ENCODE peak calls at places on chromosomes 4 and X, in five cellular contexts. U is vagina, W is K562, Z is breast epithelium, X is upper lobe of left lung. F is an unnamed sample.

GRCh38 chr4:38056024-38056685 is 96.0 kb downstream of the PTTG2 start:
- DNase-seq in U (no peak), X (no peak), W (no peak), Z (no peak), F (no peak)

GRCh38 chr4:188976644-188977115 is 837.4 kb downstream of the TRIML1 start:
- DNase-seq in W (no peak), Z (no peak), X (no peak), U (no peak), F (no peak)

GRCh38 chr4:147174561-147174960 is 228.9 kb upstream of the TTC29 start:
- DNase-seq in U (no peak), Z (no peak), W (no peak), X (no peak), F (no peak)

GRCh38 chr4:83261307-83261706 is 23.3 kb downstream of the COQ2 start:
- DNase-seq in U (no peak), W (no peak), X (no peak), Z (no peak), F (no peak)

GRCh38 chr4:150366487-150366999 is 215.4 kb upstream of the MAB21L2 start:
- DNase-seq in X (no peak), W (no peak), Z (no peak), U (no peak), F (no peak)

GRCh38 chr4:70556856-70557255 is 35.2 kb upstream of the AMBN start:
- DNase-seq in U (no peak), W (no peak), Z (no peak), X (no peak), F (no peak)

GRCh38 chr4:109559625-109559982 is 442 bp upstream of the MCUB start:
- DNase-seq in U (no peak), W (no peak), Z (no peak), X (no peak), F (peak)

GRCh38 chr4:138037716-138038115 is 204.4 kb downstream of the SLC7A11 start:
- DNase-seq in Z (no peak), U (no peak), X (no peak), W (no peak), F (no peak)

GRCh38 chrX:40153335-40154221 is 55.8 kb upstream of the BCOR start:
- DNase-seq in U (no peak), Z (no peak), W (peak), X (peak), F (peak)

GRCh38 chr4:12110607-12111006 is 681.9 kb upstream of the HS3ST1 start:
- DNase-seq in W (no peak), Z (no peak), U (no peak), X (no peak), F (no peak)

GRCh38 chrX:154013614-154014360 is 5.9 kb downstream of the IRAK1 start:
- DNase-seq in Z (no peak), X (no peak), U (no peak), W (peak), F (no peak)

GRCh38 chr4:44760142-44760898 is 34.0 kb upstream of the GNPDA2 start:
- DNase-seq in Z (no peak), X (no peak), U (no peak), W (peak), F (no peak)

GRCh38 chrX:136781180-136781797 is 557 bp upstream of the ARHGEF6 start:
- DNase-seq in U (no peak), W (no peak), X (no peak), Z (no peak), F (no peak)

GRCh38 chrX:72208126-72208525 is 26.6 kb downstream of the PIN4 start:
- DNase-seq in X (no peak), U (no peak), Z (no peak), W (no peak), F (no peak)

GRCh38 chr4:155522201-155522600 is 144.4 kb upstream of the GUCY1A1 start:
- DNase-seq in W (no peak), U (no peak), Z (no peak), X (no peak), F (no peak)

GRCh38 chr4:65416875-65417274 is 253.4 kb downstream of the EPHA5 start:
- DNase-seq in Z (no peak), W (no peak), U (no peak), X (peak), F (peak)

GRCh38 chrX:13770013-13770412 is 35.5 kb downstream of the OFD1 start:
- DNase-seq in U (no peak), W (no peak), X (no peak), Z (no peak), F (no peak)

GRCh38 chr4:45294464-45294863 is 568.1 kb upstream of the GNPDA2 start:
- DNase-seq in X (no peak), Z (no peak), W (no peak), U (no peak), F (no peak)

GRCh38 chr4:146244496-146244895 is 30.2 kb downstream of the REELD1 start:
- DNase-seq in W (no peak), X (no peak), Z (no peak), U (no peak), F (no peak)

GRCh38 chr4:7761720-7762119 is 177.9 kb downstream of the AFAP1 start:
- DNase-seq in U (no peak), Z (peak), W (peak), X (peak), F (no peak)

GRCh38 chrX:102840871-102841705 is 96.0 kb upstream of the RAB40AL start:
- DNase-seq in Z (no peak), U (no peak), W (peak), X (no peak), F (no peak)

GRCh38 chr4:15958562-15958961 is 4.4 kb downstream of the FGFBP2 start:
- DNase-seq in X (no peak), Z (no peak), W (no peak), U (no peak), F (no peak)

GRCh38 chr4:35106091-35106734 is 1138.1 kb downstream of the ARAP2 start:
- DNase-seq in W (no peak), X (no peak), Z (no peak), U (no peak), F (no peak)

GRCh38 chrX:37332987-37333658 is 16.0 kb upstream of the PRRG1 start:
- DNase-seq in Z (no peak), W (no peak), X (no peak), U (no peak), F (no peak)

GRCh38 chr4:15027921-15028435 is 25.7 kb downstream of the CPEB2 start:
- DNase-seq in Z (no peak), U (no peak), X (no peak), W (no peak), F (no peak)

GRCh38 chr4:88533937-88534750 is 10.6 kb upstream of the PYURF start:
- DNase-seq in U (no peak), Z (no peak), X (no peak), W (no peak), F (no peak)

GRCh38 chr4:162061214-162061613 is 102.6 kb downstream of the FSTL5 start:
- DNase-seq in W (no peak), Z (no peak), X (no peak), U (no peak), F (no peak)

GRCh38 chr4:139666735-139667266 is 1.2 kb downstream of the MGST2 start:
- DNase-seq in U (no peak), X (peak), Z (peak), W (peak), F (no peak)

GRCh38 chrX:63013549-63013948 is 337.6 kb downstream of the SPIN4 start:
- DNase-seq in X (no peak), Z (no peak), U (no peak), W (no peak), F (no peak)

GRCh38 chrX:45774961-45775360 is 574.3 kb upstream of the DIPK2B start:
- DNase-seq in U (no peak), X (no peak), Z (no peak), W (no peak), F (no peak)

GRCh38 chr4:44916406-44916805 is 190.1 kb upstream of the GNPDA2 start:
- DNase-seq in Z (no peak), X (no peak), W (no peak), U (no peak), F (no peak)

GRCh38 chr4:54954656-54955388 is 170.6 kb downstream of the KDR start:
- DNase-seq in X (no peak), W (no peak), U (no peak), Z (no peak), F (no peak)

GRCh38 chr4:153651961-153652784 is 31.9 kb upstream of the TLR2 start:
- DNase-seq in W (no peak), U (no peak), X (peak), Z (no peak), F (no peak)

GRCh38 chrX:703466-704210 is 73.0 kb downstream of the SHOX start:
- DNase-seq in X (no peak), Z (no peak), U (no peak), W (no peak), F (no peak)

GRCh38 chr4:40831462-40831861 is 81.7 kb downstream of the NSUN7 start:
- DNase-seq in X (no peak), Z (no peak), U (no peak), W (no peak), F (no peak)

GRCh38 chr4:23881674-23882337 is 8.0 kb downstream of the PPARGC1A start:
- DNase-seq in X (no peak), U (no peak), Z (no peak), W (no peak), F (no peak)

GRCh38 chr4:86935499-86935832 is 655 bp downstream of the AFF1 start:
- DNase-seq in U (no peak), X (peak), W (peak), Z (peak), F (no peak)

GRCh38 chr4:123398803-123399637 is 2.4 kb downstream of the SPRY1 start:
- DNase-seq in W (peak), U (no peak), X (peak), Z (peak), F (peak)

GRCh38 chr4:123393696-123394095 is 2.9 kb upstream of the SPRY1 start:
- DNase-seq in U (no peak), X (no peak), Z (no peak), W (no peak), F (no peak)

GRCh38 chr4:123398151-123398802 is 1.7 kb downstream of the SPRY1 start:
- DNase-seq in Z (peak), W (peak), X (peak), U (no peak), F (peak)

GRCh38 chr4:123397276-123398150 is 918 bp downstream of the SPRY1 start:
- DNase-seq in U (no peak), W (peak), X (peak), Z (no peak), F (peak)

GRCh38 chr4:123396294-123397275 is at the start of gene SPRY1:
- DNase-seq in W (peak), Z (peak), X (peak), U (no peak), F (peak)
- TF ChIP-seq POLR2A in W (no peak), Z (peak), X (peak), U (peak), F (peak)

GRCh38 chr4:73870778-73871177 is 1.6 kb downstream of the CXCL1 start:
- DNase-seq in Z (no peak), U (no peak), X (no peak), W (no peak), F (no peak)
- H3K27ac ChIP-seq in Z (no peak), U (no peak), X (no peak), W (no peak), F (no peak)

DNA sequence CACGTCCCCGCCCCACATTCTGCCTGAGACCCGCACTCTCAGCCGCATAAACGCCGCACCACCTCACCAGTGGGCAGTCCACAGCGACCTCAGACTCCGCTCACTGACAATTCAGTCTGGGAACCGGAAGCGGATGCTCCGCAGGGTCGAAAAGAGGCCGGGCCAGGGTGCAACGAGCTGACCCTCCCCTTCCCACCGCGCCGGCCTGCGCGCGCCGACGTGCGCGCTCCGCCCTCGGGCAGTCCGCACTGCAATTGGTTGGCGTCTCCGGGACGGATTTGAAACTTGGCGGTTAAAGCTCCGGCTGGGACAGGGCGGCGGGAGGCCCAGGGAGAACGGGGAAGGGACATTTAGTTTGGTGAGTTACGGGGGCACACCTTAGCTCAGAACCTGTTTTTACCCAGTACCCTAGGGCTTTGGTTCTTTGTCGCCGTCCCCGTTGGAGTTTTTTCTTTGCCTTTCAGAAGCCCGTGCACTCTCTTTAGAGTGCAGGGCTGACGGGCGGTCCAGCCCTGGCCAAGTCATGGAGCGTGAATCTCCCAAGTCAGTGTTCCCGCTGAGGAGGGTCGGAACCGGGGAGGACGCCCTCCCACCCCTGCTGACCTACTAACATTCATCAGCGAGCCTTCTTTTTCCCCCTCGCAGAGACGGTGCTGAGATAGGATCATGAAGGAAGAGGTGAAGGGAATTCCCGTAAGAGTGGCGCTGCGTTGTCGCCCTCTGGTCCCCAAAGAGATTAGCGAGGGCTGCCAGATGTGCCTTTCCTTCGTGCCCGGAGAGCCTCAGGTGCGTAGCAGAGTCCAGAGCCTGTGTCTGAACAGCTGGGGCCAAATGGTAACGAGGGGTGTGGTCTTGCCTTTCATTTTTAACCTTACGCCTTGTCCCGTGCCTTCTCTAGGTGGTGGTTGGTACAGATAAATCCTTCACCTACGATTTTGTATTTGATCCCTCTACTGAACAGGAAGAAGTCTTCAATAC is at the start of the genes KIF4A and PDZD11:
- DNase-seq in U (no peak), X (peak), W (peak), Z (peak), F (peak)
- TF ChIP-seq POLR2A in U (no peak), X (no peak), W (peak), Z (no peak), F (peak)

GRCh38 chr4:105978684-105979296 is 83.5 kb downstream of the NPNT start:
- DNase-seq in X (no peak), W (no peak), Z (no peak), U (no peak), F (no peak)
- H3K27ac ChIP-seq in X (no peak), W (no peak), Z (no peak), U (no peak), F (no peak)

GRCh38 chr4:1010522-1011021 is 854 bp upstream of the FGFRL1 start:
- DNase-seq in U (no peak), X (peak), W (peak), Z (peak), F (peak)

GRCh38 chr4:1008840-1009646 is 2.4 kb upstream of the FGFRL1 start:
- DNase-seq in W (no peak), X (no peak), Z (peak), U (no peak), F (peak)

GRCh38 chr4:1009647-1010521 is 1.5 kb upstream of the FGFRL1 start:
- DNase-seq in W (peak), Z (peak), X (peak), U (no peak), F (peak)

GRCh38 chr4:1012031-1012739 is 759 bp downstream of the FGFRL1 start:
- DNase-seq in W (peak), U (no peak), X (peak), Z (peak), F (peak)

DNA sequence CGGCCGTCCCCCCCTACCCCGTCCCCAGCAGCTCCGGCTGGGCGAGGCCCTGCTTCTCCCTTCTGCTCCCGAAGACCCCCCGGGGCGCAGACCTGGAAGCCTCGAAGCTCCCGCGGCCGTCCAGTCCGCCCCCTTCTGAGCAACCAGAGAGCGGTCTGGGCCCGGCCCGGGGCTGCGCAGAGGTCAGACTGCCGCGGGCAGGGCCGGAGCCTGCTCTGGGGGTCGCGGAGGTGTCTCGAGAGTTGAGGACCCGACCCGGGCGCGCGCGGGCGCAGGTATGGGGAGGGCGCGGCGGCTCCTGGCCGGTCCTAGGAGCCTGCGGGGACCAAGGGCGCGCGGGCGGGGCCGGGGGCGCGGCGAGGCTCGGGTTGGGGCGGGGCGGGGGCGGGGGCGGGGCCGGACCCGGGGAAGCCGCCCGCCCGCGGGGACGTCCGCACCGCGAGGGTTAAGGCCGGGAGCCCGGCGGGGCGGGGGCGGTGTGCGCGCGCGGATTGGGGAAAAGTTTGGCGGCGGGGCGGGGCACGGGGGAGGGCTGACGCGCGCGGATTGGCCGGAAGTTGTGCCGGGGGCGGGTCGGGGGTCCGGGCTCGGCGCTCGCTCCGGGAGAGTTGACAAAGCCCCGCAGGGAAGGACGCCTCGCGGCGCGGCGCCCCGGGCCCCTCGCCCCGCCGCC is at the start of gene FGFRL1:
- DNase-seq in X (peak), W (peak), U (no peak), Z (peak), F (peak)
- TF ChIP-seq POLR2A in X (peak), W (no peak), U (no peak), Z (no peak), F (no peak)